ENCODE peak calls at places on chromosomes 1 and 21, in five cellular contexts. M is astrocyte of the spinal cord, V is GM06990, E is HFF-Myc, G is Peyer's patch. C is an unnamed sample.

GRCh38 chr1:22875851-22876250 is 96.8 kb downstream of the LACTBL1 start:
- DNase-seq in M (no peak), G (no peak), E (no peak), V (no peak), C (no peak)

GRCh38 chr1:113930499-113931161 is 1.5 kb downstream of the HIPK1 start:
- DNase-seq in E (no peak), G (peak), V (no peak), M (peak), C (peak)

GRCh38 chr1:227899141-227899819 is 48.5 kb downstream of the WNT9A start:
- DNase-seq in V (no peak), M (no peak), G (no peak), E (no peak), C (no peak)

GRCh38 chr21:43905726-43906455 is 40.9 kb downstream of the AGPAT3 start:
- DNase-seq in V (no peak), M (no peak), G (no peak), E (no peak), C (no peak)

GRCh38 chr1:22101199-22101598 is 41.7 kb downstream of the WNT4 start:
- DNase-seq in V (no peak), M (no peak), G (no peak), E (no peak), C (no peak)

GRCh38 chr1:203706444-203706843 is 58.5 kb upstream of the LAX1 start:
- DNase-seq in M (no peak), E (no peak), G (no peak), V (no peak), C (no peak)

GRCh38 chr1:15507278-15507677 is 16.7 kb downstream of the CASP9 start:
- DNase-seq in G (no peak), E (no peak), V (no peak), M (no peak), C (no peak)

GRCh38 chr1:33281554-33282303 is 25.4 kb downstream of the ZNF362 start:
- DNase-seq in V (no peak), E (no peak), G (peak), M (no peak), C (no peak)

GRCh38 chr1:57019240-57019805 is 53.5 kb upstream of the C8B start:
- DNase-seq in E (no peak), G (no peak), V (no peak), M (no peak), C (no peak)

GRCh38 chr1:159076753-159077656 is at the start of gene AIM2:
- DNase-seq in M (no peak), V (peak), G (peak), E (peak), C (peak)

GRCh38 chr1:241702436-241702835 is 50.4 kb downstream of the WDR64 start:
- DNase-seq in G (no peak), E (no peak), V (no peak), M (peak), C (no peak)

GRCh38 chr1:183038913-183039312 is 15.7 kb downstream of the LAMC1 start:
- DNase-seq in V (no peak), E (no peak), M (no peak), G (no peak), C (no peak)

GRCh38 chr1:71944006-71944405 is 338.3 kb downstream of the NEGR1 start:
- DNase-seq in M (no peak), E (no peak), V (no peak), G (no peak), C (no peak)

GRCh38 chr1:24903955-24904730 is 25.9 kb downstream of the RUNX3 start:
- DNase-seq in G (peak), E (no peak), M (no peak), V (no peak), C (no peak)

GRCh38 chr1:27862671-27863551 is 9.4 kb upstream of the THEMIS2 start:
- DNase-seq in E (peak), G (peak), M (peak), V (peak), C (no peak)

GRCh38 chr1:40252601-40253000 is 4.9 kb downstream of the TMCO2 start:
- DNase-seq in E (no peak), V (no peak), G (no peak), M (no peak), C (no peak)

GRCh38 chr1:206633708-206634121 is 1.6 kb upstream of the DYRK3 start:
- DNase-seq in V (no peak), G (no peak), E (peak), M (peak), C (no peak)

GRCh38 chr1:1020000-1020404 is at the start of gene AGRN:
- DNase-seq in M (no peak), G (no peak), V (no peak), E (no peak), C (peak)

GRCh38 chr1:52767881-52768280 is 41.6 kb downstream of the ZYG11B start:
- DNase-seq in M (no peak), G (no peak), V (no peak), E (no peak), C (no peak)

GRCh38 chr1:224621813-224622682 is 5.9 kb downstream of the CNIH3 start:
- DNase-seq in E (no peak), M (no peak), V (no peak), G (no peak), C (no peak)

GRCh38 chr1:167683641-167684502 is 37.9 kb upstream of the MPZL1 start:
- DNase-seq in M (peak), V (no peak), G (no peak), E (no peak), C (no peak)

GRCh38 chr1:66401244-66401643 is 132.7 kb upstream of the SGIP1 start:
- DNase-seq in G (no peak), V (no peak), M (no peak), E (no peak), C (no peak)

GRCh38 chr21:27569091-27569490 is 602.2 kb upstream of the ADAMTS5 start:
- DNase-seq in G (no peak), M (no peak), V (no peak), E (no peak), C (no peak)

GRCh38 chr1:109508873-109509175 is 703 bp downstream of the AMIGO1 start:
- DNase-seq in G (no peak), M (no peak), E (no peak), V (no peak), C (no peak)

GRCh38 chr1:67559222-67559700 is 125.7 kb upstream of the GADD45A start:
- DNase-seq in G (no peak), E (no peak), V (no peak), M (peak), C (no peak)

GRCh38 chr1:32900371-32900955 is 726 bp downstream of the TMEM54 start:
- DNase-seq in V (no peak), M (no peak), G (no peak), E (no peak), C (no peak)

GRCh38 chr1:186183970-186184628 is 191.0 kb downstream of the TPR start:
- DNase-seq in M (peak), V (peak), G (no peak), E (peak), C (no peak)

GRCh38 chr1:186188004-186188539 is 187.0 kb downstream of the TPR start:
- DNase-seq in E (peak), G (no peak), V (no peak), M (peak), C (no peak)

GRCh38 chr1:186187601-186188000 is 187.5 kb downstream of the TPR start:
- DNase-seq in E (no peak), G (no peak), M (peak), V (no peak), C (no peak)

GRCh38 chr1:186178426-186179043 is 196.5 kb downstream of the TPR start:
- DNase-seq in E (no peak), V (peak), M (no peak), G (no peak), C (no peak)

GRCh38 chr1:186183219-186183618 is 191.8 kb downstream of the TPR start:
- DNase-seq in M (peak), G (no peak), V (peak), E (no peak), C (no peak)
- H3K4me3 ChIP-seq in M (no peak), G (no peak), V (no peak), E (no peak), C (no peak)

DNA sequence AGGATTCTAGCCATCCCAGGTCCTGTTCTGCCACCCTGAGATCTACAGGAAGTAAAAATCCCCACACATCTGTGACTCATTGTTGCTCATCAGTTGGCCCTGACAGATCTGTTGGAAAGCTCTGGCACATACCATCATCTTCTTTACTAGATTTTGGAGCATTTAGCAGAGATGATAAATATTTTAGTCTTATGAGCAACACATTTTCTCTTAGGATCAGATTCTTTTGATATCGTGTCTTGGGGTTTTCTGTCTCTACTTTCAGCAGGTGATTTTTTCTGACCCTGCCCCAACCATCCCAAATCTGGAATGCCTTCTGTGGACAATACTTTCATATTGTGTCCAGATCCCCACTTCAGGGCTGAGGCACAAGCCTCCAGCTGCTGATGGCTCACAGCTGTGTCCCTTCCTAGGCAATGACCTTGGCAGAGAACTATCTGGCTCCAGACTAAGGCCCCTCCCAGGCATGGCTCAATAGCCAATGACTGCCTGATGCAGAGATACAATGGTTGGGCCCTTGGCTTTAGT is 102.8 kb downstream of the GDAP2 start:
- DNase-seq in E (peak), G (no peak), M (peak), V (no peak), C (no peak)
- H3K4me3 ChIP-seq in E (no peak), G (no peak), M (no peak), V (no peak), C (no peak)

GRCh38 chr1:230159580-230159979 is 92.5 kb downstream of the GALNT2 start:
- DNase-seq in G (peak), M (no peak), E (no peak), V (no peak), C (no peak)
- H3K4me3 ChIP-seq in G (no peak), M (no peak), E (no peak), V (no peak), C (no peak)

GRCh38 chr1:44500181-44501021 is 95.3 kb downstream of the RNF220 start:
- DNase-seq in E (no peak), M (peak), G (no peak), V (no peak), C (no peak)

GRCh38 chr1:44497422-44498170 is 92.5 kb downstream of the RNF220 start:
- DNase-seq in M (no peak), E (no peak), V (no peak), G (no peak), C (no peak)

GRCh38 chr1:44503625-44504024 is 98.6 kb downstream of the RNF220 start:
- DNase-seq in G (no peak), E (no peak), V (no peak), M (no peak), C (no peak)

GRCh38 chr1:44499306-44499705 is 94.3 kb downstream of the RNF220 start:
- DNase-seq in V (no peak), M (no peak), G (no peak), E (no peak), C (no peak)

GRCh38 chr1:44501022-44501910 is 96.2 kb downstream of the RNF220 start:
- DNase-seq in V (no peak), E (no peak), G (no peak), M (no peak), C (no peak)
- H3K4me3 ChIP-seq in V (no peak), E (no peak), G (no peak), M (no peak), C (no peak)

DNA sequence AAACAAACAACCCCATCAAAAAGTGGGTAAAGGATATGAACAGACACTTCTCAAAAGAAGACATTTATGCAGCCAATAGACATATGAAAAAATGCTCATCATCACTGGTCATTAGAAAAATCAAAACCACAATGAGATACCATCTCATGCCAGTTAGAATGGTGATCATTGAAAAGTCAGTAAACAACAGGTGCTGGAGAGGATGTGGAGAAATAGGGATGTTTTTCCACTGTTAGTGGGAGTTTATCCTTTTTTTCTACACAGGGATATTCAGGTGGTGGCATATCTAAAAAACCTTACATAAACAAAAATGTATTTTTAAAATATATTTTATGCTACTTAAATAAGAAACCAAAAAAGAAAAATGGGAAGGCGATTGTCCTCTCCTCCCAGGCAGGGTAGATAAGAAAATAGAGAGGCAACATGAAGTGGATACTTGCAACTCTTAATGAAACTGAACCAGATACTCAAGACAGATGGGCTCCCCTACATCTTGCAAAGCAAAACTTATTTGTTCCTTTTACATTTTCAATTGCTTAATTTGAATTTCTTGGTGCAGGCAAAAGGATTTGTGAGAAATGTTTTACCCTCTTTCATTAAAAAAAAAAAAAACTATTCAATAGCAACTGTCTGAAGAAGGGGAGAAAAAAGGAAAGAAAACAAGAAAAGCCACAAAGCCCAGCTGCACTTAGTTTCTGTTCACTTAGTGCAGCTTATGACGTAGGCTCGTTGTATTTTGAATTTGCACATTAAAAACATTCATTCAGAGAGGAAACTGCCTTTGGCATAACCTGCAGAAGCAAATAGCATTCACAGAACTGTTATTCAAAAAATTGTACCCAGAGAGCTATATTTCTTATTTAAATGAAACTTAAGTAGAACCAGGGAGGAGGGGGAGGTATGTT is 36.9 kb upstream of the RGS1 start:
- DNase-seq in G (peak), V (peak), M (peak), E (no peak), C (no peak)
- H3K4me3 ChIP-seq in G (no peak), V (no peak), M (no peak), E (no peak), C (no peak)